ENCODE peak calls at places on chromosome 6, in six cellular contexts. W, O, C, D, H and Z are unnamed samples.

GRCh38 chr6:156564128-156564806 is 212.9 kb upstream of the ARID1B start:
- DNase-seq in W (peak; percentile 88), O (peak; percentile 65), C (peak; percentile 83), D (peak; percentile 79), H (peak; percentile 81), Z (peak; percentile 95)

GRCh38 chr6:124433369-124434064 is 528.7 kb upstream of the RNF217 start:
- DNase-seq in W (no peak), O (no peak), C (no peak), D (no peak), H (no peak), Z (no peak)

GRCh38 chr6:105429676-105430075 is 26.8 kb upstream of the PREP start:
- DNase-seq in W (no peak), O (no peak), C (no peak), D (no peak), H (no peak), Z (no peak)

GRCh38 chr6:157607317-157608109 is 215.5 kb upstream of the SNX9 start:
- DNase-seq in W (no peak), O (no peak), C (no peak), D (no peak), H (no peak), Z (no peak)

GRCh38 chr6:146915671-146916127 is 288.5 kb upstream of the STXBP5 start:
- DNase-seq in W (no peak), O (peak; percentile 84), C (no peak), D (no peak), H (no peak), Z (no peak)

GRCh38 chr6:20115269-20116005 is 96.8 kb downstream of the MBOAT1 start:
- DNase-seq in W (no peak), O (no peak), C (no peak), D (no peak), H (no peak), Z (no peak)

GRCh38 chr6:156612361-156612760 is 164.8 kb upstream of the ARID1B start:
- DNase-seq in W (no peak), O (no peak), C (no peak), D (no peak), H (no peak), Z (no peak)

GRCh38 chr6:150269857-150270223 is 99.0 kb upstream of the IYD start:
- DNase-seq in W (no peak), O (peak; percentile 99), C (no peak), D (no peak), H (peak; percentile 62), Z (no peak)

GRCh38 chr6:89145461-89145961 is 344 bp upstream of the PM20D2 start:
- DNase-seq in W (no peak), O (peak; percentile 55), C (peak; percentile 24), D (no peak), H (no peak), Z (no peak)

GRCh38 chr6:157753291-157753690 is 69.8 kb upstream of the SNX9 start:
- DNase-seq in W (no peak), O (no peak), C (no peak), D (no peak), H (no peak), Z (no peak)

GRCh38 chr6:128600397-128600951 is 80.1 kb upstream of the PTPRK start:
- DNase-seq in W (no peak), O (peak; percentile 91), C (no peak), D (no peak), H (no peak), Z (peak; percentile 80)

GRCh38 chr6:133788556-133788955 is 100.4 kb upstream of the TCF21 start:
- DNase-seq in W (no peak), O (no peak), C (no peak), D (no peak), H (no peak), Z (no peak)

GRCh38 chr6:9404351-9405146 is 969.2 kb upstream of the SLC35B3 start:
- DNase-seq in W (no peak), O (no peak), C (no peak), D (no peak), H (no peak), Z (no peak)

GRCh38 chr6:16759181-16759645 is 2.0 kb downstream of the ATXN1 start:
- DNase-seq in W (no peak), O (peak; percentile 32), C (peak; percentile 26), D (no peak), H (no peak), Z (no peak)

GRCh38 chr6:24981385-24981758 is 45.6 kb upstream of the RIPOR2 start:
- DNase-seq in W (no peak), O (no peak), C (no peak), D (no peak), H (no peak), Z (no peak)

GRCh38 chr6:3750324-3751018 is 1.0 kb downstream of the PXDC1 start:
- DNase-seq in W (no peak), O (peak; percentile 73), C (peak; percentile 85), D (peak; percentile 87), H (peak; percentile 49), Z (peak; percentile 38)

GRCh38 chr6:1839315-1839714 is 229.6 kb downstream of the FOXC1 start:
- DNase-seq in W (no peak), O (no peak), C (no peak), D (no peak), H (no peak), Z (no peak)

GRCh38 chr6:15505463-15505918 is 157.3 kb downstream of the DTNBP1 start:
- DNase-seq in W (no peak), O (no peak), C (no peak), D (no peak), H (no peak), Z (no peak)

GRCh38 chr6:43847741-43848630 is 78.0 kb downstream of the VEGFA start:
- DNase-seq in W (no peak), O (no peak), C (no peak), D (no peak), H (peak; percentile 58), Z (peak; percentile 95)

GRCh38 chr6:31792090-31792374 is 3.5 kb downstream of the VARS1 start:
- DNase-seq in W (no peak), O (no peak), C (no peak), D (no peak), H (no peak), Z (no peak)

GRCh38 chr6:33359331-33359730 is 32.3 kb upstream of the KIFC1 start:
- DNase-seq in W (no peak), O (no peak), C (no peak), D (no peak), H (no peak), Z (no peak)

GRCh38 chr6:4155848-4156466 is 20.6 kb upstream of the ECI2 start:
- DNase-seq in W (peak; percentile 83), O (peak; percentile 89), C (peak; percentile 85), D (peak; percentile 63), H (peak; percentile 89), Z (peak; percentile 79)

GRCh38 chr6:163416380-163416629 is 1.8 kb downstream of the QKI start:
- DNase-seq in W (no peak), O (no peak), C (no peak), D (no peak), H (no peak), Z (no peak)

GRCh38 chr6:22444335-22444734 is 125.0 kb upstream of the HDGFL1 start:
- DNase-seq in W (no peak), O (no peak), C (no peak), D (no peak), H (no peak), Z (no peak)

GRCh38 chr6:128244751-128245405 is 275.5 kb downstream of the PTPRK start:
- DNase-seq in W (no peak), O (no peak), C (no peak), D (no peak), H (no peak), Z (no peak)

GRCh38 chr6:19279137-19279747 is 557.9 kb upstream of the ID4 start:
- DNase-seq in W (no peak), O (no peak), C (no peak), D (no peak), H (no peak), Z (no peak)

GRCh38 chr6:123055266-123055665 is 59.2 kb downstream of the CLVS2 start:
- DNase-seq in W (no peak), O (no peak), C (no peak), D (no peak), H (no peak), Z (no peak)

GRCh38 chr6:155162682-155163081 is 101.1 kb upstream of the CLDN20 start:
- DNase-seq in W (no peak), O (peak; percentile 71), C (no peak), D (no peak), H (no peak), Z (no peak)